ENCODE peak calls at places on chromosomes 12 and 14, in six cellular contexts. A is fibroblast of pulmonary artery, S is mucosa of descending colon, Y is nephron progenitor cell, H is MCF 10A, P is lower lobe of right lung. R is an unnamed sample.

GRCh38 chr12:45774508-45775162 is 45.1 kb downstream of the ARID2 start:
- DNase-seq in H (no peak), P (no peak), A (peak), Y (no peak), S (no peak), R (no peak)

GRCh38 chr14:63214417-63215196 is 10.4 kb downstream of the RHOJ start:
- DNase-seq in A (peak), H (no peak), P (no peak), Y (no peak), S (no peak), R (no peak)

GRCh38 chr14:69845787-69846186 is 33.4 kb upstream of the SMOC1 start:
- DNase-seq in P (no peak), H (no peak), Y (no peak), S (no peak), A (no peak), R (no peak)

GRCh38 chr14:59189281-59189821 is 884 bp downstream of the DAAM1 start:
- DNase-seq in A (peak), H (peak), Y (no peak), S (peak), P (peak), R (peak)

GRCh38 chr14:60196291-60196690 is 31.1 kb upstream of the DHRS7 start:
- DNase-seq in S (no peak), A (no peak), H (peak), P (no peak), Y (no peak), R (peak)

GRCh38 chr14:66884149-66884548 is 305.1 kb upstream of the GARIN2 start:
- DNase-seq in S (no peak), H (no peak), A (no peak), P (no peak), Y (no peak), R (no peak)

GRCh38 chr14:36950812-36951211 is 221.6 kb downstream of the SLC25A21 start:
- DNase-seq in P (no peak), Y (no peak), S (no peak), H (no peak), A (no peak), R (no peak)

GRCh38 chr12:124837958-124838803 is 25.5 kb downstream of the SCARB1 start:
- DNase-seq in Y (no peak), P (no peak), S (peak), H (peak), A (peak), R (peak)

GRCh38 chr14:93941293-93941910 is 14.3 kb downstream of the FAM181A start:
- DNase-seq in H (peak), P (no peak), Y (no peak), A (peak), S (no peak), R (peak)

GRCh38 chr14:71711619-71712018 is 220.6 kb upstream of the RGS6 start:
- DNase-seq in P (no peak), Y (no peak), S (no peak), H (peak), A (peak), R (peak)

GRCh38 chr12:113874326-113874725 is 91.8 kb downstream of the RBM19 start:
- DNase-seq in A (no peak), P (no peak), H (no peak), S (no peak), Y (no peak), R (no peak)

GRCh38 chr12:94109154-94109553 is 39.2 kb upstream of the PLXNC1 start:
- DNase-seq in A (peak), S (no peak), Y (no peak), P (no peak), H (no peak), R (no peak)

GRCh38 chr12:92502417-92503028 is 200.3 kb upstream of the PLEKHG7 start:
- DNase-seq in A (peak), H (peak), S (no peak), P (no peak), Y (no peak), R (no peak)

GRCh38 chr14:99259327-99259726 is 12.7 kb downstream of the BCL11B start:
- DNase-seq in S (no peak), A (no peak), Y (no peak), H (no peak), P (no peak), R (no peak)

GRCh38 chr14:79036506-79036905 is 866.3 kb downstream of the NRXN3 start:
- DNase-seq in A (no peak), H (no peak), Y (no peak), S (no peak), P (no peak), R (no peak)

GRCh38 chr12:104672501-104673265 is 215.9 kb downstream of the CHST11 start:
- DNase-seq in P (peak), A (peak), H (peak), Y (no peak), S (no peak), R (no peak)

GRCh38 chr14:99756796-99757195 is 36.4 kb upstream of the EML1 start:
- DNase-seq in A (no peak), Y (no peak), S (no peak), P (peak), H (no peak), R (no peak)

GRCh38 chr14:56120091-56120632 is 2.0 kb downstream of the PELI2 start:
- DNase-seq in A (peak), S (no peak), H (no peak), Y (no peak), P (no peak), R (peak)

GRCh38 chr14:106507354-106507753 is 981.0 kb downstream of the TMEM121 start:
- DNase-seq in H (no peak), P (no peak), S (no peak), Y (no peak), A (no peak), R (no peak)

GRCh38 chr14:106506901-106507305 is 980.5 kb downstream of the TMEM121 start:
- DNase-seq in A (no peak), S (peak), H (no peak), P (no peak), Y (no peak), R (no peak)

GRCh38 chr14:106500571-106500970 is 974.2 kb downstream of the TMEM121 start:
- DNase-seq in P (no peak), Y (no peak), S (no peak), A (no peak), H (no peak), R (no peak)

GRCh38 chr14:106501898-106502297 is 975.5 kb downstream of the TMEM121 start:
- DNase-seq in P (no peak), S (no peak), H (no peak), A (no peak), Y (no peak), R (no peak)
- TF ChIP-seq CTCF in P (no peak), S (no peak), H (no peak), A (no peak), Y (no peak), R (no peak)

GRCh38 chr12:50326636-50327284 is 43.4 kb upstream of the LIMA1 start:
- DNase-seq in Y (no peak), P (peak), H (peak), A (peak), S (no peak), R (peak)
- TF ChIP-seq CTCF in Y (no peak), P (no peak), H (no peak), A (peak), S (no peak), R (no peak)

GRCh38 chr12:85441740-85442139 is 161.7 kb downstream of the ALX1 start:
- DNase-seq in Y (no peak), S (no peak), H (peak), P (no peak), A (peak), R (no peak)
- TF ChIP-seq CTCF in Y (no peak), S (no peak), H (peak), P (peak), A (peak), R (peak)

GRCh38 chr12:130044991-130045621 is 117.2 kb upstream of the FZD10 start:
- DNase-seq in P (no peak), A (no peak), S (no peak), Y (peak), H (no peak), R (no peak)

GRCh38 chr12:130043685-130044421 is 118.4 kb upstream of the FZD10 start:
- DNase-seq in Y (no peak), H (no peak), A (no peak), S (no peak), P (no peak), R (no peak)

GRCh38 chr12:130041983-130042812 is 120.1 kb upstream of the FZD10 start:
- DNase-seq in H (peak), A (no peak), S (peak), Y (peak), P (peak), R (no peak)
- TF ChIP-seq CTCF in H (peak), A (no peak), S (peak), Y (peak), P (peak), R (peak)

GRCh38 chr12:51823875-51824565 is 24.5 kb downstream of the FIGNL2 start:
- DNase-seq in P (no peak), S (no peak), A (peak), Y (no peak), H (peak), R (peak)
- TF ChIP-seq CTCF in P (peak), S (peak), A (peak), Y (no peak), H (peak), R (peak)

GRCh38 chr12:52950553-52950952 is 1.6 kb downstream of the KRT18 start:
- DNase-seq in Y (no peak), A (no peak), P (no peak), H (no peak), S (no peak), R (no peak)

GRCh38 chr12:52951126-52951525 is 2.2 kb downstream of the KRT18 start:
- DNase-seq in P (no peak), S (no peak), Y (no peak), H (no peak), A (no peak), R (no peak)

GRCh38 chr12:52951640-52952039 is 2.7 kb downstream of the KRT18 start:
- DNase-seq in A (no peak), S (no peak), H (no peak), P (no peak), Y (no peak), R (no peak)

GRCh38 chr12:52953181-52953841 is 4.4 kb downstream of the KRT18 start:
- DNase-seq in S (no peak), H (no peak), A (no peak), Y (no peak), P (no peak), R (no peak)

GRCh38 chr12:52952082-52952801 is 3.3 kb downstream of the KRT18 start:
- DNase-seq in H (peak), Y (no peak), A (no peak), P (peak), S (peak), R (no peak)
- TF ChIP-seq CTCF in H (peak), Y (no peak), A (peak), P (peak), S (no peak), R (no peak)

GRCh38 chr14:25431211-25432076 is 381.5 kb upstream of the STXBP6 start:
- DNase-seq in P (no peak), S (no peak), Y (peak), A (peak), H (no peak), R (no peak)
- TF ChIP-seq CTCF in P (peak), S (no peak), Y (peak), A (no peak), H (no peak), R (peak)

R was measured in HFFc6.